ENCODE peak calls at places on chromosomes 3 and 15, in six cellular contexts. J is SK-N-SH, T is H1, K is HepG2, L is HCT116, U is K562. Z is an unnamed sample.

GRCh38 chr3:132641837-132642538 is 17.6 kb downstream of the ACAD11 start:
- DNase-seq in J (peak), U (peak), K (peak), L (peak), T (no peak), Z (peak)

GRCh38 chr15:89119489-89120478 is 31.5 kb downstream of the ABHD2 start:
- DNase-seq in T (no peak), J (no peak), K (peak), U (no peak), L (no peak), Z (no peak)

GRCh38 chr3:31235062-31235704 is 297.5 kb upstream of the STT3B start:
- DNase-seq in U (no peak), K (no peak), L (no peak), T (no peak), J (peak), Z (no peak)

GRCh38 chr3:107956991-107957467 is 133.8 kb downstream of the CD47 start:
- DNase-seq in U (no peak), L (no peak), T (no peak), J (peak), K (no peak), Z (no peak)

GRCh38 chr15:88744548-88745020 is 58.7 kb upstream of the ACAN start:
- DNase-seq in T (no peak), U (no peak), K (no peak), J (no peak), L (no peak), Z (peak)

GRCh38 chr3:150292891-150293290 is 115.2 kb upstream of the TSC22D2 start:
- DNase-seq in U (no peak), L (no peak), K (no peak), J (no peak), T (no peak), Z (no peak)

GRCh38 chr15:81184188-81184587 is 12.5 kb upstream of the IL16 start:
- DNase-seq in U (no peak), J (no peak), K (no peak), L (no peak), T (peak), Z (no peak)

GRCh38 chr3:151135548-151136337 is 50.3 kb downstream of the MED12L start:
- DNase-seq in J (no peak), L (no peak), T (no peak), U (peak), K (no peak), Z (peak)

GRCh38 chr15:68389041-68389930 is 42.7 kb downstream of the ITGA11 start:
- DNase-seq in L (no peak), J (no peak), T (peak), K (no peak), U (no peak), Z (no peak)

GRCh38 chr3:114760679-114761078 is 386.4 kb downstream of the ZBTB20 start:
- DNase-seq in U (no peak), T (no peak), K (no peak), L (no peak), J (no peak), Z (no peak)

GRCh38 chr15:69551391-69552056 is 98.9 kb downstream of the RPLP1 start:
- DNase-seq in J (no peak), U (no peak), K (no peak), L (no peak), T (no peak), Z (peak)

GRCh38 chr3:188962253-188963247 is 209.2 kb upstream of the TPRG1 start:
- DNase-seq in K (no peak), L (no peak), U (no peak), J (no peak), T (no peak), Z (no peak)

GRCh38 chr15:60326343-60326742 is 71.4 kb downstream of the ANXA2 start:
- DNase-seq in K (no peak), U (no peak), T (no peak), J (no peak), L (no peak), Z (no peak)

GRCh38 chr15:61393524-61393923 is 164.4 kb upstream of the RORA start:
- DNase-seq in K (no peak), L (no peak), J (no peak), U (no peak), T (no peak), Z (peak)

GRCh38 chr3:157086053-157086761 is 73.7 kb downstream of the CCNL1 start:
- DNase-seq in J (no peak), L (no peak), U (no peak), K (no peak), T (no peak), Z (no peak)

DNA sequence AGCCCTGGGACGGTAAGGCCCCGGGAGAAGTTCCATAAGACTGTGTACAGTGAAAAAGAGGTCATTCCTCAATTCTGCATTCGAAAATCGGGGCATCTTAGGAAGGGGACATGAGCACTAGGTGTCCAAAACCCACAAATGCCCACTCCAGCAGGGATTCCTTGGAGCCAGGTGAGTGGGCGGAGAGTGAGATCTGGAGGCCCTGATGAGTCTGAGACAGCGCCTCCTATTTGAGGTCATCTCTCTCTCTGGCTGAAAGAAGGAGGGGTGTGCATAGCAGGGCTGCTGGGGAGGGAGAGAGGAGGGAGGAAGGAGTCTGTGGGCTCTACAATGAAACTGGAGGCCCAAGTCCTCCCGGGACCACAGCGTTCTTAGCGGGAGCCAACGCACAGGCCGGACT is 38.1 kb upstream of the LACTB start:
- DNase-seq in J (no peak), L (no peak), U (no peak), K (no peak), T (no peak), Z (no peak)
- TF ChIP-seq JUND in J (no peak), L (no peak), U (no peak), K (no peak), T (no peak), Z (no peak)

GRCh38 chr3:43343778-43344177 is 57.4 kb downstream of the SNRK start:
- DNase-seq in T (no peak), J (no peak), L (no peak), U (no peak), K (no peak), Z (no peak)

GRCh38 chr3:43340403-43340802 is 54.1 kb downstream of the SNRK start:
- DNase-seq in T (no peak), L (no peak), K (no peak), U (no peak), J (no peak), Z (no peak)

GRCh38 chr3:43344520-43344919 is 58.2 kb downstream of the SNRK start:
- DNase-seq in J (no peak), T (no peak), U (no peak), K (no peak), L (no peak), Z (no peak)

GRCh38 chr3:43343185-43343584 is 56.8 kb downstream of the SNRK start:
- DNase-seq in U (no peak), K (no peak), L (no peak), T (no peak), J (no peak), Z (no peak)

DNA sequence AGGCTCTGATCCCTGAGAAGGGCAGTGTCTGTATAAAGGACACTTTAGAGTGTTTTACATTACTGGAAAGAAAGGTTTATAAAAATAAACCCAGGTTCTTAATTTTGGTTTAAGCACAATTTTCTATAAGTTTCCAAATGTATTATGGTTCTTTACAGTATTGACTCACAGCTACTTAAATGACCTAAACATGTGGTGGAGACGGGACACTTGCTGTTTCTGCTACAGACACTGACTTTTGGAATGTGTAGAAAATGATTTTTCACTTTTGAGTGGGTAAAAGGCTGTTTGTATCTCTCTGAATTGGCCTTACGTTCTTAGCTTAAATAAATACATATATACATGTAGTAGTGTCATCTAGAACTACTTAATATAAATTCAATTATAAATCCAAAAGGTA is 55.4 kb downstream of the SNRK start:
- DNase-seq in K (no peak), L (no peak), U (no peak), J (no peak), T (no peak), Z (no peak)
- TF ChIP-seq JUND in K (no peak), L (no peak), U (no peak), J (no peak), T (no peak), Z (no peak)

GRCh38 chr15:27454281-27455060 is 483.5 kb downstream of the GABRG3 start:
- DNase-seq in K (no peak), L (no peak), U (peak), J (no peak), T (no peak), Z (no peak)

GRCh38 chr15:27459836-27460235 is 488.9 kb downstream of the GABRG3 start:
- DNase-seq in L (no peak), U (no peak), T (no peak), J (no peak), K (no peak), Z (no peak)

GRCh38 chr15:27456807-27457206 is 485.8 kb downstream of the GABRG3 start:
- DNase-seq in U (no peak), L (no peak), K (no peak), T (no peak), J (no peak), Z (no peak)

GRCh38 chr15:27457766-27458165 is 486.8 kb downstream of the GABRG3 start:
- DNase-seq in L (no peak), T (no peak), U (no peak), J (no peak), K (no peak), Z (no peak)

DNA sequence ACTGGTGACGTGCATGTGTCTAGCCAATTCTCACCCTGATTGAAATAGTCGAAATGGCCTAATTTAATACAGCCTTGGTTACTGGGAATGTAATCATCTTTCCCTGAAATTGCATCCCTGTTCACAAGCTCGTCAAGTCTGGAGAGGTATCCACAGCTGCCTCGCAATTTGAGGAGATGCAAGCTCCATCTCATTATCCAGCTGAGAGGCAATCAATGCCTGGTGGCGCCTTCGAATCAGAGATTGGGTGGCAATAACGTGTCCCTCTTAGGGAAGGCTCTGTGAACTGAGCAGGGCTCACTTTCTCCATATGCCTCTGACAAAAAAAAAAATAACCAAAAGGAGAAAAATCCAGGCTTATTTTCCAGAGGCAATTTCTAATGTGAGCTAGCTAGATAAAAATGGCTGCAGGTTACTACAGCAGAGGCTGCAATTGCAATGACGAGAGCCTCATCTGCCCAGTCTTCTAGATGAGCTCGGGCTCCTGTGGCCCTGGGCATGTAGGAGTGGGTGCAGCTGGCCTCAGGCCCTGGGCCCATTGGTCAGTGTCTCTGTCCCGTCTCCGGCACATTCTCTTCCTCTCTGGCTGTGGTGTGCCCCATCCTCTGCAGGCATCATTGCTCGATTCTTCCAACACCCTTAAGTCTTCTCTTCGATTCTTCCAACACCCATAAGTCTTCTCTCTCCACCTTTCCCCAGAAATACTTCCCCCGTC is 487.5 kb downstream of the GABRG3 start:
- DNase-seq in U (no peak), L (no peak), K (no peak), J (no peak), T (no peak), Z (no peak)
- TF ChIP-seq JUND in U (no peak), L (no peak), K (no peak), J (no peak), T (no peak), Z (no peak)

DNA sequence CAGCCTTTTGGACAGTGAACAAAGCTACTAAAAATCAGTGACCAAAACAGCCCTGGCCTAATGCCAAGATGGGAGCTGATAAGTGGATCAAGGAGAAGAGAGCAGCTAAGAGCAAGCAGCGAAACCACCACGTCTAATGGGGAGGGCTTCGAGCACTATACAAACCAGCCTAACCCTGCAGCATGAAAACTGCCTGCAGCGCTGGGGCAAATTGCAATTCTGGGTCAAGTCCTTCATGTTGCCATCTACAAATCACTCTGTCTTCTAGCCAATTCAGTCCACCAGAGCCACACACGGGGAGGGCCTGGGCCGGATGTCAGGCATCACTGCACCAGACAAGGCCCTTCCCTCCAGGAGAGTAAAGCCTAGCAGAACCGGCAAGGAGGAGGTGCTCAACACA is 30.5 kb upstream of the SPATA12 start:
- DNase-seq in K (peak), L (no peak), J (peak), U (peak), T (no peak), Z (no peak)
- TF ChIP-seq JUND in K (no peak), L (no peak), J (no peak), U (no peak), T (no peak), Z (no peak)

DNA sequence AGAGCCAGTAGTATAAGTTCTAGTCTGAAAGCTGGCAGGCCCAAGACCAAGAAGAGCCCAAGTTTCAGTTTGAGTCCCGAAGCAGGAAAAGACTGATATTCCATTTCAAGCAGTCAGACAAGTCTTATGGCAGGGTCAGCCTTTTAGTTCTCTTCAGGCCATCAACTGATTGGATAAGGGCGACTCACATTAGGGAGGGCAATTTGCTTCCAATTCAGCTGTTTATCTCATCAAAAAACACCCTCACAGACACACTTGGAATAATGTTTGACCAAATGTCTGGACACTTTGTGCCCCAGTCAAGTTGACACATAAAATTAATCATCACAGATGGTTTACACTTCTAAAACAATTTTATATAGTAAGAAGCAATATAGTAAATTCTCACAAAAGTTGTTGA is 69.7 kb downstream of the UBE2E2 start:
- DNase-seq in U (no peak), T (no peak), J (no peak), K (no peak), L (no peak), Z (no peak)
- TF ChIP-seq JUND in U (no peak), T (no peak), J (no peak), K (no peak), L (no peak), Z (no peak)

DNA sequence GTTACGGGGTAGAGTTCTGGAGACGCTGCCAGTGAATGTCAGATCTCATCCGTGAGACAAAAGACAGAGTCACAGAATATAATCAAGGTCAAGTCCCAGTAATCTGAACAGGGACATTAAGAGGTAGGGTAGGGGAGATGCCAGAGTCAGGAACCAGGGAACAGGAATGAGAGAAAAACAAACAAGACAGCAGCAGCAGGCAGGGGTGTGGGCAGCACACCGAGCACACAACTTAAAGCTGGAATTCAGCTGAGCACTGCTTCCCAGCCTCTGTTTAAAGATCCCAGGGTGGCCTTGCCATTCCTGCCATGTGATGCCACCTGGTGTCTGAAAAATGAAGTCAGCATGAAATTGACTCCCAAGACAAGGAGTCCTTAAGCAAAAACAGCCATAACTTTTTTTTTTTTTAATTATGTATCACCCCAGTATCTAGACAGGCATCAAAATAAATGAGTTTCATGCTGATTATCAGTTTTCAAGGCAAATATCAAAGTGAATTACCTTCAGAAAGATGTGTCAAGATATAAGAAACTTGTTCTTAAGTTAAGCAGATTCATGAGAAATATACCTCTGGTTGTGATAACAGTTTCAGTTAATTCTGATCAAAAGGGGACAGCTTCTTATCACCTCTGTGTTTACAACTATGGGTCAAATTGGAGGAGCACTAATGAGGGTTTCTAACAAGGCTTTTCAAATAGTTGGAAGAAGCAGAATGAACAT is 203.7 kb downstream of the SLC9A9 start:
- DNase-seq in K (peak), J (peak), U (peak), L (peak), T (peak), Z (peak)
- TF ChIP-seq JUND in K (no peak), J (no peak), U (no peak), L (no peak), T (no peak), Z (no peak)

DNA sequence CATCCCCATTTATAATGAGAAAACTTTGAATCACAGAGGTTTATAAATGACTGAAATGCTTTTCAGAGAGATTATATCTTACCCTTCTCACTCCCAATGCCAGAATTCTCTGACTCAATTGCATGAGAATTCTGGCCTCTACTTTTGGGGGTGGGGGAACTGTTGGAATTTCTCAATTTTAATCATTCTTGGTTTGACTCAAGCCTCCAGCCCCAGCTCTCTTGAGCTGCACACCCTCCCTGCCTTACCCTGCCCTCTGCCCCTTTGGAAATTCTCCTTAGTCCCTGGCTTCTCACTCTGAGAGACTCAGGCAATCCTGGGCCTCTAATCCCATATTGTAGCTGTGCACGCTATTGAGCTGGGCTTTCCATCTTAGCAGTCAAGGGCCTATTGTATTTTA is 44.2 kb downstream of the ZNF589 start:
- DNase-seq in U (no peak), J (no peak), K (no peak), T (no peak), L (no peak), Z (no peak)
- TF ChIP-seq JUND in U (no peak), J (no peak), K (no peak), T (no peak), L (no peak), Z (no peak)

GRCh38 chr3:63274359-63274758 is 3.7 kb upstream of the SYNPR start:
- DNase-seq in J (no peak), T (no peak), U (no peak), K (no peak), L (no peak), Z (no peak)

GRCh38 chr3:63279000-63279366 is 875 bp downstream of the SYNPR start:
- DNase-seq in L (no peak), K (no peak), U (no peak), J (peak), T (peak), Z (no peak)

GRCh38 chr3:63279442-63279841 is 1.3 kb downstream of the SYNPR start:
- DNase-seq in L (no peak), T (no peak), J (no peak), K (no peak), U (no peak), Z (no peak)

GRCh38 chr3:63278171-63278999 is at the start of gene SYNPR:
- DNase-seq in T (peak), U (no peak), K (no peak), J (peak), L (no peak), Z (no peak)
- TF ChIP-seq JUND in T (no peak), U (no peak), K (no peak), J (no peak), L (no peak), Z (no peak)

GRCh38 chr3:39548282-39548681 is 80.8 kb downstream of the MOBP start:
- DNase-seq in U (no peak), J (no peak), K (no peak), T (no peak), L (no peak), Z (no peak)
- TF ChIP-seq JUND in U (no peak), J (no peak), K (no peak), T (no peak), L (no peak), Z (no peak)

Z was measured in T47D.